ENCODE peak calls at places on chromosomes 5 and 9, in four cellular contexts. W is neuronal stem cell; S is CD8-positive, alpha-beta memory T cell; Z is left ventricle myocardium inferior. D is an unnamed sample.

GRCh38 chr9:18362901-18363685 is 110.9 kb upstream of the ADAMTSL1 start:
- DNase-seq in W (no peak), S (no peak), Z (no peak), D (no peak)

GRCh38 chr9:6782981-6783380 is 25.2 kb downstream of the KDM4C start:
- DNase-seq in W (no peak), S (no peak), Z (no peak), D (no peak)

GRCh38 chr9:3879315-3879714 is 353.5 kb upstream of the RFX3 start:
- DNase-seq in W (no peak), S (no peak), Z (no peak), D (no peak)

GRCh38 chr5:178392386-178392785 is 159.8 kb upstream of the PHYKPL start:
- DNase-seq in W (no peak), S (no peak), Z (no peak), D (peak; percentile 33)

GRCh38 chr9:36939655-36940578 is 94.2 kb downstream of the PAX5 start:
- DNase-seq in W (no peak), S (no peak), Z (no peak), D (no peak)

GRCh38 chr5:41754857-41755256 is 115.4 kb downstream of the OXCT1 start:
- DNase-seq in W (no peak), S (no peak), Z (no peak), D (no peak)

GRCh38 chr5:57878301-57878722 is 395.7 kb upstream of the ACTBL2 start:
- DNase-seq in W (no peak), S (no peak), Z (no peak), D (no peak)

GRCh38 chr5:33401482-33402390 is 39.0 kb upstream of the TARS1 start:
- DNase-seq in W (no peak), S (no peak), Z (no peak), D (no peak)

GRCh38 chr9:137441289-137441934 is at the start of gene ENTPD8:
- DNase-seq in W (no peak), S (no peak), Z (no peak), D (peak; percentile 44)

GRCh38 chr5:148011407-148012124 is 52.2 kb upstream of the SPINK5 start:
- DNase-seq in W (no peak), S (no peak), Z (no peak), D (no peak)

GRCh38 chr9:120870206-120870605 is 6.8 kb downstream of the PHF19 start:
- DNase-seq in W (no peak), S (no peak), Z (no peak), D (no peak)

GRCh38 chr5:76041863-76042262 is 41.3 kb upstream of the SV2C start:
- DNase-seq in W (peak; percentile 23), S (no peak), Z (no peak), D (no peak)

GRCh38 chr9:69546265-69546664 is 125.9 kb downstream of the APBA1 start:
- DNase-seq in W (no peak), S (no peak), Z (no peak), D (no peak)

GRCh38 chr9:133656211-133657119 is 20.3 kb downstream of the DBH start:
- DNase-seq in W (no peak), S (peak; percentile 23), Z (no peak), D (no peak)
- H3K27me3 ChIP-seq in W (peaks cover 10% of the 10 kb centered on the region), S (peaks cover 5% of the 10 kb centered on the region), Z (peaks cover 97% of the 10 kb centered on the region), D (no peaks in the 10 kb centered on the region)

DNA sequence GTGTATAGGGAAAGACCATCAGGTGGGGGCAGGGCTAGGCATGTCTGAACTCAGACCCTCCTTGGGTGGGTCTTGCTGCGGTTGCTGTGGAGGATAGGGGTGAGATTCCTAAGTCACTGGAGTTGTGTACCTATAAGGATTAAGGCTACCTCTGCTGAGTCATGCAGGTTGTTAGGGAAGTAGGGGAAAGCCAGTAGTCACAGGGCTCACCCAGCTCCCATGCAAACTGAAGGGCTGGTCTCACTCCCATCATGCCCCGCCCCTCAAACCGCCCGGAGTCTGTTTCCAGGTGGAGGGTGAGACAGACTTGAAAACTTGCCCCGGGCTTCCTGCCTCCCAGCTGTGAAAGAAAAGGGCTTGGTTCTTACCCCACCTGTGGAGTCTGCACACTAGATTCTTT is 161.8 kb downstream of the CAVIN4 start:
- DNase-seq in W (no peak), S (no peak), Z (no peak), D (no peak)
- H3K27ac ChIP-seq in W (no peak overlapping the region), S (no peak overlapping the region), Z (no peak overlapping the region), D (no peak overlapping the region)

GRCh38 chr9:34459356-34459755 is 751 bp downstream of the DNAI1 start:
- DNase-seq in W (no peak), S (no peak), Z (no peak), D (no peak)

GRCh38 chr9:34458013-34458966 is at the start of the genes DNAI1 and FAM219A:
- DNase-seq in W (peak; percentile 99), S (peak; percentile 99), Z (peak; percentile 98), D (peak; percentile 99)

GRCh38 chr9:34459941-34460340 is 1.3 kb downstream of the DNAI1 start:
- DNase-seq in W (no peak), S (no peak), Z (no peak), D (no peak)

GRCh38 chr9:34457266-34458012 is 931 bp downstream of the FAM219A start:
- DNase-seq in W (peak; percentile 27), S (no peak), Z (peak; percentile 84), D (peak; percentile 86)

GRCh38 chr9:34458967-34459355 is 356 bp downstream of the DNAI1 start:
- DNase-seq in W (no peak), S (no peak), Z (no peak), D (no peak)
- H3K4me1 ChIP-seq in W (peaks cover 12% of the 10 kb centered on the region), S (peaks cover 20% of the 10 kb centered on the region), Z (peaks cover 45% of the 10 kb centered on the region), D (peaks cover 3% of the 10 kb centered on the region)

DNA sequence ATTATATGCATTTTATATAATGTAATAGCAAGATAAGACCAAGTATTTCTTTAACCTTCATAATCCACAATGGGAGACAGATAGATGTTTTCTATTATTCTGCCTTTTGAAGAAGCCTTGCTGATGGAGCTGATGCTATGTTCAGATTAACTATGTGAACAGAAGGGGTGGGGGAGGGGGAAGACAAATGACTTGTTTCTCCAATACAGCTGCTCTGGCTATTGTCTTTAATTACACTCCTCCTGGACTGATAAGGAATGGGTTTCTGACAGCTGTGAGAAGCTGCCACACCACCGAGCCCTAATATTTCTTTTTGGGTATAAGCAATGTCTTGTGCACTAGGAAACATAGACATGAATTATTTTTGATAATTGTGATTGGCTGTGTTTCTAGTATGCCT is 62.0 kb downstream of the CAVIN4 start:
- DNase-seq in W (no peak), S (no peak), Z (no peak), D (no peak)
- H3K27me3 ChIP-seq in W (no peaks in the 10 kb centered on the region), S (no peaks in the 10 kb centered on the region), Z (peaks cover 13% of the 10 kb centered on the region), D (no peaks in the 10 kb centered on the region)

DNA sequence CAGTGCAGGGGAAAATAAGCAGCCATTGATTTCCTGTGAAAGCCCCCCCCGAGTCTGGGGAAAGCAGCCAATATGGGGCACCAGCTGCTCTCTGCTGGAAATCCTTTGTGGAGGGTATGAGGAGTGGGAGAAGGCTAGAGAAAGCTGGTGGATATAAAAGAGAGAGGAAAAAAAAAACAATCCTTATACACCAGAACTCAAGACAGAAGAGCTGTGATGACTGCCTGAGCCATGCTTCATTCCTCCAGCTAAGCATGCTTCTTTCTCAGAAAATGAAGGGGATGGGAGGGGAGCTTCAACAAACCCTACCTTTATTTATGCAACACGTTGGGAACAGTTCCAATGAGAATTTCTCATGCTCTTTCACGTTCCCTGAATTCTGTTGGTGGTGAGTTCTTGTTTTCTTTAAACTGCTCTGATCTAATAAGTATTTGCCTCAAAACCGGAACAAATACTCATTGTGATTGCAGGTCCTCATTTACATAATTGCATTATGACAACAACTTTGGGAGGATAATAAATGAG is 688.0 kb upstream of the SEMA6A start:
- DNase-seq in W (no peak), S (no peak), Z (no peak), D (no peak)
- H3K27ac ChIP-seq in W (peak overlapping the region; percentile 71), S (no peak overlapping the region), Z (no peak overlapping the region), D (no peak overlapping the region)